ENCODE peak calls at places on chromosomes 7 and 10, in eight cellular contexts. K is activated CD8-positive, alpha-beta memory T cell treated with anti-CD3 and anti-CD28 coated beads for 24 hours; D is activated CD4-positive, alpha-beta T cell treated with anti-CD3 and anti-CD28 coated beads for 48 hours; Y is GM23248; B is stimulated activated CD8-positive, alpha-beta memory T cell treated with anti-CD3 and anti-CD28 coated beads, Interleukin-7, amount 100 ng/mL, for 24 hours; F is transverse colon; P is endodermal cell; O is SK-MEL-5. Z is an unnamed sample.

GRCh38 chr7:121081327-121081936 is 92.9 kb downstream of the CPED1 start:
- DNase-seq in K (no peak), D (no peak), Y (peak), B (no peak), F (no peak), P (no peak), O (peak), Z (no peak)

GRCh38 chr7:73991522-73992103 is 36.4 kb upstream of the ELN start:
- DNase-seq in K (no peak), D (no peak), Y (peak), B (no peak), F (no peak), P (no peak), O (no peak), Z (no peak)

GRCh38 chr7:474605-475424 is 44.8 kb downstream of the PDGFA start:
- DNase-seq in K (no peak), D (no peak), Y (no peak), B (no peak), F (no peak), P (no peak), O (no peak), Z (no peak)

GRCh38 chr7:125892434-125892833 is 962.8 kb upstream of the POT1 start:
- DNase-seq in K (no peak), D (no peak), Y (no peak), B (no peak), F (no peak), P (no peak), O (no peak), Z (no peak)

GRCh38 chr10:48547981-48548380 is 56.9 kb downstream of the ARHGAP22 start:
- DNase-seq in K (no peak), D (no peak), Y (no peak), B (no peak), F (no peak), P (peak), O (no peak), Z (no peak)

GRCh38 chr10:132911712-132912097 is 30.7 kb downstream of the CFAP46 start:
- DNase-seq in K (no peak), D (no peak), Y (peak), B (no peak), F (no peak), P (peak), O (no peak), Z (no peak)

GRCh38 chr10:86579883-86580548 is 58.4 kb upstream of the WAPL start:
- DNase-seq in K (no peak), D (no peak), Y (no peak), B (no peak), F (no peak), P (no peak), O (no peak), Z (no peak)

GRCh38 chr10:3906511-3907111 is 121.6 kb upstream of the KLF6 start:
- DNase-seq in K (no peak), D (no peak), Y (peak), B (no peak), F (peak), P (no peak), O (no peak), Z (no peak)

GRCh38 chr7:65233409-65234034 is 140.1 kb upstream of the ZNF92 start:
- DNase-seq in K (no peak), D (no peak), Y (no peak), B (no peak), F (no peak), P (peak), O (no peak), Z (no peak)

GRCh38 chr7:36208997-36209813 is 56.2 kb downstream of the EEPD1 start:
- DNase-seq in K (no peak), D (no peak), Y (peak), B (no peak), F (no peak), P (peak), O (peak), Z (no peak)

GRCh38 chr7:390761-391410 is 100.9 kb downstream of the FOXL3 start:
- DNase-seq in K (peak), D (no peak), Y (no peak), B (no peak), F (no peak), P (peak), O (no peak), Z (no peak)

GRCh38 chr10:87817291-87817872 is 644 bp downstream of the ATAD1 start:
- DNase-seq in K (no peak), D (no peak), Y (peak), B (no peak), F (no peak), P (no peak), O (no peak), Z (no peak)

GRCh38 chr10:14740684-14741247 is 33.9 kb downstream of the FAM107B start:
- DNase-seq in K (no peak), D (no peak), Y (no peak), B (no peak), F (no peak), P (no peak), O (no peak), Z (no peak)

GRCh38 chr7:116229359-116229758 is 19.0 kb downstream of the TES start:
- DNase-seq in K (no peak), D (no peak), Y (no peak), B (no peak), F (no peak), P (no peak), O (no peak), Z (no peak)

GRCh38 chr10:23405540-23405939 is 33.3 kb upstream of the OTUD1 start:
- DNase-seq in K (no peak), D (no peak), Y (no peak), B (no peak), F (no peak), P (no peak), O (no peak), Z (no peak)

GRCh38 chr10:5447611-5448071 is 35.3 kb downstream of the NET1 start:
- DNase-seq in K (no peak), D (peak), Y (peak), B (no peak), F (no peak), P (no peak), O (no peak), Z (no peak)

GRCh38 chr10:86775056-86775858 is 18.8 kb downstream of the BMPR1A start:
- DNase-seq in K (no peak), D (no peak), Y (peak), B (no peak), F (no peak), P (no peak), O (peak), Z (no peak)

GRCh38 chr7:22811746-22812280 is 10.8 kb downstream of the TOMM7 start:
- DNase-seq in K (no peak), D (no peak), Y (no peak), B (no peak), F (no peak), P (no peak), O (peak), Z (no peak)

GRCh38 chr7:45080958-45081669 is 7.7 kb downstream of the NACAD start:
- DNase-seq in K (no peak), D (no peak), Y (no peak), B (no peak), F (no peak), P (no peak), O (no peak), Z (no peak)

GRCh38 chr10:133184591-133185244 is 24.7 kb downstream of the KNDC1 start:
- DNase-seq in K (no peak), D (no peak), Y (no peak), B (no peak), F (no peak), P (no peak), O (no peak), Z (no peak)

GRCh38 chr10:61941202-61941651 is 39.7 kb downstream of the ARID5B start:
- DNase-seq in K (no peak), D (no peak), Y (no peak), B (no peak), F (no peak), P (no peak), O (no peak), Z (no peak)

GRCh38 chr10:52623761-52624160 is 148.8 kb downstream of the MBL2 start:
- DNase-seq in K (no peak), D (no peak), Y (no peak), B (no peak), F (no peak), P (no peak), O (no peak), Z (no peak)

GRCh38 chr7:152709307-152710133 is 33.6 kb upstream of the XRCC2 start:
- DNase-seq in K (no peak), D (no peak), Y (peak), B (no peak), F (no peak), P (no peak), O (peak), Z (no peak)

GRCh38 chr7:140673063-140673769 is 471 bp downstream of the ADCK2 start:
- DNase-seq in K (peak), D (peak), Y (peak), B (peak), F (peak), P (peak), O (no peak), Z (peak)

GRCh38 chr7:123460616-123461015 is 73.8 kb downstream of the IQUB start:
- DNase-seq in K (no peak), D (no peak), Y (peak), B (no peak), F (no peak), P (no peak), O (no peak), Z (no peak)

GRCh38 chr7:155489862-155490696 is 32.1 kb downstream of the EN2 start:
- DNase-seq in K (peak), D (no peak), Y (peak), B (no peak), F (peak), P (peak), O (no peak), Z (no peak)

GRCh38 chr7:28582226-28582625 is 169.9 kb downstream of the CREB5 start:
- DNase-seq in K (no peak), D (no peak), Y (no peak), B (no peak), F (no peak), P (no peak), O (peak), Z (no peak)